ENCODE peak calls at places on chromosomes 12 and 14, in six cellular contexts. M is IMR-90, E is neuronal stem cell, D is H9, B is H1, N is mesenchymal stem cell. P is an unnamed sample.

GRCh38 chr14:92945959-92946846 is 23.3 kb downstream of the CHGA start:
- DNase-seq in M (peak; percentile 60), E (no peak), D (no peak), B (no peak), N (no peak), P (no peak)

GRCh38 chr12:132160016-132160415 is 15.8 kb downstream of the NOC4L start:
- DNase-seq in M (no peak), E (no peak), D (no peak), B (no peak), N (no peak), P (no peak)

GRCh38 chr14:33432407-33433023 is 493.8 kb downstream of the NPAS3 start:
- DNase-seq in M (peak; percentile 18), E (no peak), D (no peak), B (no peak), N (peak; percentile 37), P (no peak)

GRCh38 chr12:48001426-48002178 is 2.7 kb downstream of the COL2A1 start:
- DNase-seq in M (no peak), E (peak; percentile 74), D (peak; percentile 87), B (peak; percentile 81), N (peak; percentile 51), P (peak; percentile 56)

GRCh38 chr12:50951112-50951511 is 1.2 kb upstream of the HIGD1C start:
- DNase-seq in M (no peak), E (no peak), D (no peak), B (no peak), N (no peak), P (no peak)

GRCh38 chr14:68794856-68795601 is 2.2 kb upstream of the ZFP36L1 start:
- DNase-seq in M (peak; percentile 95), E (no peak), D (no peak), B (no peak), N (peak; percentile 95), P (peak; percentile 78)

GRCh38 chr14:80605536-80605935 is 336.0 kb downstream of the CEP128 start:
- DNase-seq in M (no peak), E (no peak), D (no peak), B (no peak), N (no peak), P (no peak)

GRCh38 chr12:88805692-88806091 is 225.4 kb upstream of the KITLG start:
- DNase-seq in M (no peak), E (peak; percentile 5), D (peak; percentile 27), B (no peak), N (no peak), P (peak; percentile 6)

GRCh38 chr12:131692431-131692830 is 18.5 kb upstream of the SFSWAP start:
- DNase-seq in M (no peak), E (no peak), D (no peak), B (peak; percentile 34), N (no peak), P (no peak)

GRCh38 chr14:94536836-94537235 is 24.4 kb upstream of the SERPINA4 start:
- DNase-seq in M (no peak), E (no peak), D (no peak), B (no peak), N (no peak), P (peak; percentile 74)

GRCh38 chr14:75609606-75610476 is 31.4 kb downstream of the FLVCR2 start:
- DNase-seq in M (no peak), E (no peak), D (no peak), B (no peak), N (no peak), P (no peak)

GRCh38 chr12:24378548-24379011 is 429.1 kb upstream of the SOX5 start:
- DNase-seq in M (peak; percentile 96), E (no peak), D (no peak), B (no peak), N (peak; percentile 90), P (no peak)

GRCh38 chr12:122641976-122642375 is 61.2 kb downstream of the HCAR2 start:
- DNase-seq in M (peak; percentile 58), E (no peak), D (no peak), B (no peak), N (peak; percentile 69), P (no peak)

GRCh38 chr14:71206766-71207371 is 299.6 kb downstream of the PCNX1 start:
- DNase-seq in M (peak; percentile 85), E (no peak), D (no peak), B (no peak), N (peak; percentile 52), P (no peak)

GRCh38 chr14:31229009-31229408 is 21.4 kb upstream of the HECTD1 start:
- DNase-seq in M (no peak), E (no peak), D (no peak), B (no peak), N (peak; percentile 2), P (no peak)

GRCh38 chr14:29217813-29218450 is 451.3 kb downstream of the FOXG1 start:
- DNase-seq in M (peak; percentile 44), E (no peak), D (no peak), B (no peak), N (no peak), P (no peak)

GRCh38 chr14:29216774-29217232 is 450.2 kb downstream of the FOXG1 start:
- DNase-seq in M (no peak), E (no peak), D (no peak), B (no peak), N (peak; percentile 6), P (no peak)

GRCh38 chr14:29216316-29216715 is 449.7 kb downstream of the FOXG1 start:
- DNase-seq in M (no peak), E (no peak), D (no peak), B (no peak), N (no peak), P (no peak)

GRCh38 chr14:29220077-29220476 is 453.5 kb downstream of the FOXG1 start:
- DNase-seq in M (no peak), E (no peak), D (no peak), B (no peak), N (no peak), P (no peak)

GRCh38 chr14:29215853-29216252 is 449.3 kb downstream of the FOXG1 start:
- DNase-seq in M (no peak), E (no peak), D (no peak), B (no peak), N (no peak), P (no peak)
- H3K18ac ChIP-seq in M (no peak overlapping the region), E (no peak overlapping the region), D (no peak overlapping the region), B (no peak overlapping the region), N (no peak overlapping the region), P (no peak overlapping the region)

DNA sequence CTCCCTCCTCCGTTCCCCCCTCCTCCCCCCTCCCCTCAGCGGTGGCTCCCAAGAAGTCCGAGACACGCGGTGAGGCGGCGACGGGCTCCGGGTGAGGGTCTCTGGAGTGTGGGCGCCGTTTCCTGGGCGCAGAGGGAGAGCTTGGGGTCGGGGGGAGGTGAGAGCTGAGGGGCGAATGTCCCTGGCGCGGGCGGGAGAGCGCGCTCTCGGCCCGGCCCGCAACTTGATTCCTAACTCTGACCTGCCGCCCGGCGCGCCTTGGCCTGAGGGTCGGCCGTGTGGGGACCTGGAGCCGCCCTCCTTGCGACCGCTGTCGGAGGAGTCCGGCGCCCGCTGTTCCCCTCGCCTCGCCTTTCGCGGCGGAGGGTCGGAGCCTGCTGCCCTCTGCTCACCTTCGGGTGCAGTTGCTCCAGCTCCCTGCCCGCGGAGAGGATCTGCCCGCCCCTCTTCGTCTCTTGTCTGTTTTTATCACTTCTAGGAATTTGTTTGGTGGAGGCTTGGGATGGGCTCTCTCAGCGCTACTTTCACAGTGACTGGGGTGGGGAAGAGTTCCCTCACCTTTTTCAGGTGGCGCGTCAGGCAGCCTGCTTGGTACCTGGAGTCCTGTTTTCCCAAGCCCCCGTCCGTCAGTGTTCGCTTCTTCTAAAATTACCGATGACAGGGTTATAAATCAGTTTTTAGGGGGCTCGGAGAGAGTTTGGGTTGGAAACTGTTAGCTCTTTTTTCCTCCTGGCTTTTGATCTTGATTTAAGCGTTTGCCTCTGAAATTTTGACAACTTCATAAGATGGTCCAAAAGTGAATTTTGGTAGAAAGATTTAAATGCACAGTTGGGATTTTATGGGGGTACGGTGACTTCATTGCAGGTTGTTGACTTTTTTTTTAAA is 495 bp downstream of the ADIPOR2 start:
- DNase-seq in M (no peak), E (peak; percentile 80), D (no peak), B (peak; percentile 77), N (peak; percentile 62), P (peak; percentile 88)
- H2AK5ac ChIP-seq in M (peak overlapping the region; percentile 60), E (no peak overlapping the region), D (no peak overlapping the region), B (no peak overlapping the region), N (no peak overlapping the region), P (no peak overlapping the region)

DNA sequence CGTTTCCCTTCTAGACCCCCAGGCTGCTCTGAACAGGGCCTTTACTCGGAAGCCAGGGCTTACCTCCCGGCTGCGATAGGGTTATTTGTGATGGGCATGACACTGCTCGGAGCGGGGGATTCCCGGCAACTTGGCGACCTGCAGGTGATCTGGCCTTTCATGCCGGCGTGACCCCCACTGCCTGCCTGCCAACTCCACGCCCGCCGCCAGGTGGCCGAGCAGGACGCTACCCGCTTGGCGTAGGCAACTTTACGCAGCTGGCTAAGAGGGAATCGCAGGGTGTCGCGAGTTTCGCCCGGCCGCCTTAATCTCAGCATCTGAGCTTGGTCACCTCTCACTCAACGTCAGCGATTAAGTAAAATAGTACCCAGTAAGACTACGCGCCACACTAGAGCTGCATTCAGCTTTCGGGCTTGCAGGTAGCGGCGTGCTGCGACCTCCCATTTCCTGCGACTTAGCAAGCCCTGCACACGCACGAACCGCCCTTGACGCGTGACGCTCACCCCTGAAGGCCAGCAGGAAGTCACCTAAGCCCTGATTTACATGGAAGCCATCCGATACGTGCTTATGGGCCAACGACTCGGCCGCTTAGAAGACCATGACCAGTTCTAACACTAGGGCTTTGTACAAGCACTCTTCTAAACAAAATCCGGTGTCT is 33.3 kb downstream of the WBP11 start:
- DNase-seq in M (peak; percentile 68), E (peak; percentile 68), D (peak; percentile 93), B (peak; percentile 91), N (peak; percentile 83), P (peak; percentile 95)
- H3K18ac ChIP-seq in M (peak overlapping the region; percentile 70), E (peak overlapping the region; percentile 99), D (peak overlapping the region; percentile 87), B (peak overlapping the region; percentile 94), N (peak overlapping the region; percentile 62), P (peak overlapping the region; percentile 56)

DNA sequence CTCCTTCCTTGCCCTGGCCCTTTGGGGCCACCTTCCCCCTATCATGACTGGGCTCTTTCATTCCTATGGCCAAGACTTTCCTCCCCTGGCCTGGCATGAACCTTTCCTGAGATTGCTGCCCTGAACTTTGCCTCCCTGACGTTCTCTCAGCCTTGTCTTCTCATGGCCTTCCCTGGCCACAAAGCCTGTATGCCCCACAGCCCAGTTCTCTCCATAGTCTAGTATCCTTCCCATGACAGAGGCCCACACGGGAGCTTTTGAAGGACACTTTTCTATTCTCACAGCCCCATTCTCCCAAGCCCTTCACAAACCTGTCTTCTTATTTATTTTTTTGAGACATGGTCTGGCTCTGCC is 4.5 kb upstream of the RNU7-1 start:
- DNase-seq in M (no peak), E (no peak), D (no peak), B (no peak), N (no peak), P (no peak)
- H2AK5ac ChIP-seq in M (no peak overlapping the region), E (no peak overlapping the region), D (no peak overlapping the region), B (peak overlapping the region; percentile 60), N (peak overlapping the region; percentile 72), P (no peak overlapping the region)

GRCh38 chr12:114733919-114734318 is 49.9 kb upstream of the TBX3 start:
- DNase-seq in M (no peak), E (no peak), D (no peak), B (no peak), N (no peak), P (no peak)
- H3K18ac ChIP-seq in M (no peak overlapping the region), E (no peak overlapping the region), D (no peak overlapping the region), B (no peak overlapping the region), N (no peak overlapping the region), P (no peak overlapping the region)

P was measured in mesendoderm.